ENCODE peak calls at places on chromosomes 1 and 21, in six cellular contexts. S is thoracic aorta, D is fibroblast of villous mesenchyme, K is IMR-90, M is brain microvascular endothelial cell, X is nephron progenitor cell. P is an unnamed sample.

GRCh38 chr1:17795836-17796645 is 40.9 kb downstream of the ACTL8 start:
- DNase-seq in K (no peak), D (no peak), M (no peak), S (no peak), X (no peak), P (no peak)

GRCh38 chr21:44817506-44817880 is 369 bp downstream of the SUMO3 start:
- DNase-seq in K (peak), S (no peak), D (peak), X (peak), M (peak), P (peak)

GRCh38 chr1:87202922-87203655 is 125.6 kb upstream of the LMO4 start:
- DNase-seq in S (no peak), K (no peak), X (no peak), M (no peak), D (no peak), P (no peak)

GRCh38 chr1:8314346-8315280 is 3.3 kb upstream of the SLC45A1 start:
- DNase-seq in X (peak), K (peak), S (no peak), M (peak), D (peak), P (peak)

GRCh38 chr21:42515708-42516502 is 2.3 kb downstream of the SLC37A1 start:
- DNase-seq in M (no peak), S (no peak), K (no peak), D (no peak), X (peak), P (no peak)

GRCh38 chr1:197521118-197521739 is 253.2 kb downstream of the CRB1 start:
- DNase-seq in K (peak), D (peak), S (no peak), X (peak), M (peak), P (no peak)

GRCh38 chr1:212699104-212699838 is 369 bp downstream of the BATF3 start:
- DNase-seq in S (peak), K (peak), D (peak), X (peak), M (no peak), P (peak)

GRCh38 chr21:25953196-25953595 is 217.4 kb downstream of the APP start:
- DNase-seq in D (no peak), M (no peak), S (no peak), X (no peak), K (no peak), P (no peak)

GRCh38 chr1:151537112-151537511 is 3.0 kb upstream of the TUFT1 start:
- DNase-seq in S (no peak), X (no peak), K (peak), D (peak), M (peak), P (no peak)

GRCh38 chr1:177311111-177311510 is 140.4 kb downstream of the BRINP2 start:
- DNase-seq in S (no peak), M (no peak), K (no peak), D (no peak), X (no peak), P (no peak)

GRCh38 chr1:172024516-172024915 is 183.2 kb downstream of the DNM3 start:
- DNase-seq in D (no peak), M (no peak), K (no peak), S (no peak), X (no peak), P (no peak)

GRCh38 chr21:35505067-35505466 is 456.0 kb upstream of the RUNX1 start:
- DNase-seq in S (no peak), K (no peak), M (no peak), D (no peak), X (no peak), P (no peak)

GRCh38 chr1:44557756-44558155 is 116.5 kb downstream of the TMEM53 start:
- DNase-seq in X (no peak), M (no peak), D (no peak), S (no peak), K (no peak), P (no peak)

GRCh38 chr1:44553771-44554170 is 120.5 kb downstream of the TMEM53 start:
- DNase-seq in S (no peak), X (no peak), D (peak), K (peak), M (peak), P (no peak)

GRCh38 chr1:44549491-44549890 is 124.8 kb downstream of the TMEM53 start:
- DNase-seq in X (no peak), M (no peak), S (no peak), D (no peak), K (no peak), P (no peak)

GRCh38 chr1:44554706-44555105 is 119.6 kb downstream of the TMEM53 start:
- DNase-seq in K (no peak), M (no peak), S (no peak), D (no peak), X (no peak), P (no peak)

GRCh38 chr1:44553127-44553758 is 121.0 kb downstream of the TMEM53 start:
- DNase-seq in D (no peak), S (no peak), X (no peak), M (no peak), K (no peak), P (no peak)
- TF ChIP-seq CTCF in D (no peak), S (no peak), X (no peak), M (no peak), K (no peak), P (no peak)

GRCh38 chr1:184988506-184988905 is 14.2 kb upstream of the NIBAN1 start:
- DNase-seq in D (no peak), S (no peak), K (no peak), X (no peak), M (no peak), P (no peak)

GRCh38 chr1:184982002-184982954 is 8.0 kb upstream of the NIBAN1 start:
- DNase-seq in S (peak), K (peak), X (peak), D (peak), M (peak), P (no peak)

DNA sequence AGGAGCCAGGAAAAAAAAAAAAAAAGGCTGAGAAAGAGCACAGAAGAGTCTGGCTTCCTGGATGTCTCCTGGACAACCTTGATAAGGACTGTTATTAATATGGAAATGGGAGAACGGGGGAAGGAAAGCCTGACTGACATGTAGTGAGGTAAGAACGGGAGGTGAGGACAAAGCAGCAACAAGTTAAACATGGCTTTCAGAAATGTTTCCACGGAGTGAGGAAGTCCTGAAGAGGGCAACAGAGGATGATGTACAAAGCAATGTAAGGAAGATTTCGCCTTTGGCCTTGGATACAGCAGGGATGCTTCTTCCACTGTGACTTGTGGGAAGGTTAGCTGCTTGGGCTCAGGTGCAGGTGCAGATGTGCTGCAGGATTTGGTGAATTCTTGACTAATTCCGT is 11.9 kb upstream of the NIBAN1 start:
- DNase-seq in K (peak), X (no peak), D (peak), S (no peak), M (no peak), P (no peak)
- TF ChIP-seq CTCF in K (peak), X (no peak), D (peak), S (no peak), M (peak), P (no peak)

DNA sequence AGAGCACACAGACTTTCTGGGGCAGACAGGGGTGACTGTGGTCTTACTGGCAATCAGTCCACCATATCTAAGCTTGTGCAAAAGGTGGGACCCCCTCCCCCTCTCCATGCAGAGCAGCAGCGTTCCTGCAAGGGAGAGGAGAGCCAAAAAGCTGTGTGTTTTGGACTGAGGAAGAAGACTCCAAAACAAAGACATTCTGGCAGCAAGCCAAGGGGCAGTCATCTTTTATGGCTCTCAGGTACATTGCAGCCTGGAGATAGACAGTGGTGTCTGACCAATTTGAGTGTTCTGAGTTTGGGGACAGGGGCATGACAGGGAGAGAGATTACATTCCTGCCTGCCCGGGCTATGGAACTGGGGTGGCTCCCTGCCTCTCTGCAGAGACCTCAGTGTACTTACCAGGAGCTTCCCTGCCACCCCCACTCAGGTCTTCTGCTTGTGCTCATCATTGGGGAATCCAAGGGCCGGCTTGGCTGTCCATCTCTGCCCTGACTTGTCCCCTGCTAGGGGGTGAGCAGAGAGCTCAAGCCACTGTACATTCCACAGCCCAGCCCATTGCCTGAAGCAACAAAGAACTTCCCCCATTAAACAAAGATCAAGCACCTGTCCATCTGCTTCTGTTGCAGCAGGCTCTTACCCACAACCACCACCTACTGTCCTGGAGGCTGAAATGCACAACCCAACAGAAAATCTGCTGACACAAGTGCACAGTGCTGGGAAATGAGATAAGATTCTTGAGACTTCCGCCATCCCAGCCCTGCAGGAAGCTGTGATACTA is 131.1 kb downstream of the EVI5 start:
- DNase-seq in M (no peak), S (no peak), X (no peak), D (no peak), K (no peak), P (no peak)
- TF ChIP-seq CTCF in M (no peak), S (no peak), X (no peak), D (no peak), K (no peak), P (no peak)

GRCh38 chr1:225437710-225438437 is 10.0 kb upstream of the LBR start:
- DNase-seq in S (no peak), K (peak), X (no peak), M (no peak), D (peak), P (no peak)
- TF ChIP-seq CTCF in S (no peak), K (peak), X (no peak), M (peak), D (peak), P (peak)

DNA sequence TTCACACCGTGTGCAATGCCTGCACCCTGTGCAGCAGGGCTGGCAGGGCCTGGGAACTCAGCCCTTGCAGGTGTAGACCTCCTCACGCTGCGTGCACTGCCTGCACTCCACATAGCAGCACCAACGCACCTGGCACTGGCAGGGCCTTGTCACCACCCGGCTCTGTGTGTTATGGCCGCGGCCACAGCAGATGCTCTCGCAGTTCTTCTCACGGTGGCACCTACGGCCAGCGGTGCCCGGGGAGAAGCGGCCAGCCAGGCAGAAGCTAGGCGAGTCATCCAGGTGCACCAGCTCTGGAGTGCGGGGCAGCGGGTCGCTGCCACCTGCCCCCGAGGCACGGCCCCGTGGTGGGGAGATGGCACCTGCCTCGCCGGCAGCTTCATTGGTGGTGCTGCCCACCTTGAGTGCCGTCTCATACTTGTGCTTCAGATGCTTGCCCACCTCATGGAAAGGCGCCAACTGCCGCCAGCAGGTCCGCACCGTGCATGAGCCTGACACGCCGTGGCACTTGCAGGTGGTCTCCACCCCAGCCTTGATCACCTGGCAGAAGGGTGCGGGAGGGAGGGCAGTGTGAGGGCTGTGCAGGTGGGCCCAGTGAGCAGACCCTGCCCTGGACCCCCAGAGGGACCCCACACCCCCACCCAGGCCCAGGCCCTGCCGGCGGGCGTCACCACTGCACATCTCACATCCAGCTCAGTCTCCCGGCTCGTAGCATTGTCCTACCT is 26.1 kb downstream of the WNT9A start:
- DNase-seq in D (no peak), S (no peak), M (no peak), K (no peak), X (no peak), P (no peak)
- TF ChIP-seq CTCF in D (no peak), S (no peak), M (no peak), K (no peak), X (no peak), P (no peak)

GRCh38 chr1:37051386-37051785 is 17.1 kb upstream of the GRIK3 start:
- DNase-seq in M (no peak), D (no peak), X (no peak), S (no peak), K (no peak), P (no peak)

GRCh38 chr1:37055631-37056030 is 21.3 kb upstream of the GRIK3 start:
- DNase-seq in K (no peak), S (no peak), X (no peak), D (no peak), M (no peak), P (no peak)

GRCh38 chr1:37047487-37047886 is 13.2 kb upstream of the GRIK3 start:
- DNase-seq in D (no peak), M (no peak), K (no peak), S (no peak), X (no peak), P (no peak)

GRCh38 chr1:37056201-37056764 is 22.0 kb upstream of the GRIK3 start:
- DNase-seq in K (no peak), X (no peak), D (no peak), S (no peak), M (no peak), P (no peak)

DNA sequence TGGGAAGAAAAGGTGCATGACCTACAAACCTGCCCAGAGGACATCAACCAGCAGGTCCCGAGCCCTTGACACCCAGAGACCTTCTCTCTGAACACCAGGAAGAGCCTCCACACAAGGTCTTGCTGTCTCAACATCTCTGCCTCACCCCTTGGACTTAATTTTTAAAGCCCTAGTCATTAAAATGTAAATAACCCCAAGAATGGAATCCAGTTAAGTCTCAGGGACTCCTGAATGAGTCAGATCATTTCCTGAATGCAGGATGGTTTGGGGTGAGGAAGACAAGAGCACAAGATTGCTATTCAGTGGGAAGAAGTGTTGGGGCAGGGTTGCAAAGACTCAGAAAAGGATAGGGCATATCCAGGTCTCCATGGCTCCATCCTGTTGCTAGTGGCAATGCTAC is 17.8 kb upstream of the GRIK3 start:
- DNase-seq in M (no peak), S (no peak), D (no peak), K (peak), X (no peak), P (no peak)
- TF ChIP-seq CTCF in M (no peak), S (no peak), D (no peak), K (no peak), X (no peak), P (no peak)

GRCh38 chr1:26177182-26177684 is at the start of gene CNKSR1:
- DNase-seq in D (no peak), K (no peak), X (no peak), S (no peak), M (no peak), P (no peak)
- TF ChIP-seq CTCF in D (no peak), K (no peak), X (no peak), S (no peak), M (no peak), P (no peak)

DNA sequence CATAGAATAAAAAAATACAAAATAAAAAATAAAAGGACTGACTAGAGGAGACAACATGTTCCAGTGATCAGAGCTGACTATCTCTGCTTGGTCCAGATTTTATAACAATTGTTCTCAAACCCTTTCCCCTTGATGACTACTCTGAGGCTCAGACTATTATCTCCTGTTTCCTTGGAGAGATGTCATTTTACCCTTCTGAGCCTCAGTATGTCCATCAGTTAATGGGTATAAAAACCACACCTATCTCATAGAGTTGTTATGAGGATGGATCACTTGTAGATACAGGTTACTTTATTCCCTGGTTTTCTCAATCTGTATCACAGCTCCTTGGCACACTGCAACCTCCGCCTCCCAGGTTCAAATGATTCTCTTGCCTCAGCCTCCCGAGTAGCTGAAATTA is 7.0 kb downstream of the NKAIN1 start:
- DNase-seq in X (no peak), S (no peak), K (no peak), D (no peak), M (no peak), P (no peak)
- TF ChIP-seq CTCF in X (no peak), S (no peak), K (no peak), D (no peak), M (no peak), P (no peak)

GRCh38 chr1:5974631-5975030 is 17.6 kb downstream of the NPHP4 start:
- DNase-seq in X (no peak), M (no peak), S (no peak), K (no peak), D (no peak), P (no peak)
- TF ChIP-seq CTCF in X (no peak), M (no peak), S (no peak), K (no peak), D (no peak), P (no peak)